ENCODE peak calls at places on chromosomes 4 and X, in five cellular contexts. A is HFF-Myc, R is AG04449, M is endodermal cell, V is foreskin fibroblast. Z is an unnamed sample.

GRCh38 chr4:69057620-69058409 is 38.5 kb upstream of the UGT2B7 start:
- DNase-seq in A (no peak), R (no peak), M (peak), V (peak), Z (no peak)

GRCh38 chrX:43845776-43846175 is 36.5 kb downstream of the MAOB start:
- DNase-seq in A (no peak), R (no peak), M (no peak), V (no peak), Z (no peak)

GRCh38 chr4:187276786-187277408 is 553.2 kb upstream of the FAT1 start:
- DNase-seq in A (no peak), R (no peak), M (no peak), V (peak), Z (peak)

GRCh38 chr4:186687263-186687662 is 36.4 kb downstream of the FAT1 start:
- DNase-seq in A (no peak), R (no peak), M (no peak), V (no peak), Z (no peak)

GRCh38 chrX:43679778-43680177 is 23.7 kb downstream of the MAOA start:
- DNase-seq in A (no peak), R (no peak), M (no peak), V (peak), Z (no peak)

GRCh38 chr4:170057851-170058250 is 31.7 kb upstream of the MFAP3L start:
- DNase-seq in A (no peak), R (no peak), M (no peak), V (no peak), Z (no peak)

GRCh38 chr4:123477804-123478209 is 81.2 kb downstream of the SPRY1 start:
- DNase-seq in A (no peak), R (peak), M (no peak), V (peak), Z (peak)

GRCh38 chrX:101658661-101659477 is 781 bp downstream of the ARMCX2 start:
- DNase-seq in A (no peak), R (no peak), M (peak), V (peak), Z (peak)

GRCh38 chr4:8267077-8267476 is 2.5 kb upstream of the HTRA3 start:
- DNase-seq in A (no peak), R (no peak), M (peak), V (peak), Z (peak)

GRCh38 chrX:136802515-136802914 is 21.8 kb upstream of the ARHGEF6 start:
- DNase-seq in A (no peak), R (no peak), M (no peak), V (no peak), Z (no peak)

GRCh38 chrX:155896512-155896911 is 15.4 kb downstream of the VAMP7 start:
- DNase-seq in A (no peak), R (no peak), M (no peak), V (no peak), Z (no peak)

GRCh38 chrX:124994404-124994803 is 325.3 kb upstream of the TEX13C start:
- DNase-seq in A (no peak), R (no peak), M (no peak), V (no peak), Z (no peak)

GRCh38 chrX:119885554-119886428 is 9.9 kb upstream of the AKAP14 start:
- DNase-seq in A (no peak), R (no peak), M (no peak), V (no peak), Z (no peak)

GRCh38 chr4:169106696-169107229 is 96.7 kb upstream of the CBR4 start:
- DNase-seq in A (no peak), R (no peak), M (peak), V (no peak), Z (no peak)

GRCh38 chr4:13881880-13882279 is 254.4 kb upstream of the BOD1L1 start:
- DNase-seq in A (no peak), R (no peak), M (no peak), V (peak), Z (no peak)
- TF ChIP-seq CTCF in A (no peak), R (peak), M (no peak), V (peak), Z (peak)

GRCh38 chr4:16745887-16746286 is 152.6 kb downstream of the LDB2 start:
- DNase-seq in A (no peak), R (no peak), M (no peak), V (no peak), Z (no peak)
- H3K4me3 ChIP-seq in A (no peak), R (no peak), M (no peak), V (no peak), Z (no peak)

GRCh38 chr4:87006531-87007344 is 71.9 kb downstream of the AFF1 start:
- DNase-seq in A (peak), R (peak), M (peak), V (peak), Z (peak)
- TF ChIP-seq CTCF in A (no peak), R (peak), M (peak), V (peak), Z (peak)

GRCh38 chrX:132957211-132958085 is 981 bp downstream of the HS6ST2 start:
- DNase-seq in A (no peak), R (no peak), M (no peak), V (peak), Z (no peak)
- H3K4me3 ChIP-seq in A (no peak), R (no peak), M (peak), V (no peak), Z (no peak)

Z was measured in AG10803.